ENCODE peak calls at places on chromosomes 12 and 14, in five cellular contexts. I, D, L, M and J are unnamed samples.

GRCh38 chr12:33752854-33753253 is 269.4 kb upstream of the ALG10 start:
- DNase-seq in I (no peak), D (no peak), L (no peak), M (no peak), J (no peak)

GRCh38 chr12:53560386-53560785 is 53.1 kb upstream of the NPFF start:
- DNase-seq in M (no peak), L (no peak), I (no peak), D (no peak), J (no peak)

GRCh38 chr14:99432491-99432890 is 48.2 kb downstream of the SETD3 start:
- DNase-seq in I (no peak), L (no peak), M (no peak), D (no peak), J (no peak)

GRCh38 chr14:99568567-99569560 is 35.1 kb downstream of the CCDC85C start:
- DNase-seq in D (peak; percentile 15), I (no peak), M (no peak), L (peak; percentile 84), J (no peak)

GRCh38 chr12:121893901-121894540 is 5.4 kb downstream of the PSMD9 start:
- DNase-seq in M (no peak), L (no peak), D (no peak), I (peak; percentile 64), J (peak; percentile 54)

GRCh38 chr12:89863968-89864367 is 155.3 kb upstream of the ATP2B1 start:
- DNase-seq in I (no peak), M (no peak), D (peak; percentile 40), L (no peak), J (no peak)

GRCh38 chr14:87149583-87150354 is 843.2 kb downstream of the GALC start:
- DNase-seq in D (no peak), I (no peak), L (peak; percentile 74), M (no peak), J (no peak)

GRCh38 chr12:5438671-5439200 is 6.8 kb downstream of the NTF3 start:
- DNase-seq in I (no peak), L (no peak), M (no peak), D (no peak), J (no peak)

GRCh38 chr14:61609143-61609851 is 86.0 kb upstream of the HIF1A start:
- DNase-seq in D (no peak), I (no peak), M (no peak), L (peak; percentile 80), J (no peak)